ENCODE peak calls at places on chromosomes 12 and 14, in eight cellular contexts. D is adrenal gland, U is upper lobe of left lung, K is GM23338, X is cardiac muscle cell, C is psoas muscle, I is endodermal cell, G is ovary. J is an unnamed sample.

GRCh38 chr14:31541702-31542101 is 19.5 kb upstream of the NUBPL start:
- DNase-seq in I (no peak), U (no peak), K (no peak), X (no peak), C (no peak), G (no peak), D (no peak), J (no peak)

GRCh38 chr14:90017371-90017770 is 44.4 kb upstream of the KCNK13 start:
- DNase-seq in U (no peak), X (no peak), C (no peak), I (no peak), G (no peak), K (no peak), D (no peak), J (no peak)

GRCh38 chr12:52506858-52507715 is 13.1 kb downstream of the KRT5 start:
- DNase-seq in C (no peak), X (peak; percentile 93), D (no peak), K (peak; percentile 80), U (no peak), I (peak; percentile 91), G (no peak), J (no peak)

GRCh38 chr12:96198970-96199369 is 4.8 kb downstream of the ELK3 start:
- DNase-seq in U (no peak), G (no peak), X (peak; percentile 77), D (no peak), I (no peak), K (no peak), C (no peak), J (no peak)

GRCh38 chr14:56131865-56132830 is 13.9 kb downstream of the PELI2 start:
- DNase-seq in U (peak; percentile 10), C (no peak), I (no peak), D (no peak), K (peak; percentile 24), X (no peak), G (no peak), J (no peak)

GRCh38 chr12:15772405-15773018 is 16.7 kb downstream of the EPS8 start:
- DNase-seq in G (no peak), X (peak; percentile 45), D (no peak), C (no peak), I (no peak), K (peak; percentile 65), U (no peak), J (no peak)

GRCh38 chr14:68584786-68585185 is 208.1 kb downstream of the ZFP36L1 start:
- DNase-seq in X (no peak), I (no peak), G (no peak), K (no peak), U (no peak), D (no peak), C (no peak), J (no peak)

GRCh38 chr12:104748790-104749189 is 209.3 kb downstream of the SLC41A2 start:
- DNase-seq in C (no peak), K (no peak), D (no peak), G (no peak), I (peak; percentile 45), U (no peak), X (peak; percentile 44), J (peak; percentile 30)

GRCh38 chr14:57884175-57884574 is 18.3 kb upstream of the SLC35F4 start:
- DNase-seq in K (no peak), D (no peak), I (no peak), C (no peak), X (no peak), U (no peak), G (no peak), J (no peak)

GRCh38 chr12:114982760-114983159 is 298.8 kb upstream of the TBX3 start:
- DNase-seq in C (no peak), I (no peak), K (peak; percentile 36), U (no peak), D (no peak), G (no peak), X (peak; percentile 31), J (no peak)

GRCh38 chr12:93153321-93153720 is 224.2 kb upstream of the EEA1 start:
- DNase-seq in C (no peak), U (no peak), D (no peak), I (no peak), G (no peak), K (no peak), X (peak; percentile 56), J (no peak)

GRCh38 chr12:32418221-32418620 is 18.9 kb downstream of the FGD4 start:
- DNase-seq in X (no peak), I (no peak), G (no peak), C (no peak), D (no peak), U (no peak), K (no peak), J (no peak)

GRCh38 chr14:57560681-57561080 is 67.0 kb upstream of the CCDC198 start:
- DNase-seq in X (no peak), I (no peak), U (no peak), C (no peak), G (no peak), K (no peak), D (no peak), J (no peak)

GRCh38 chr14:71363961-71364360 is 456.7 kb downstream of the PCNX1 start:
- DNase-seq in K (no peak), X (peak; percentile 80), C (no peak), D (no peak), U (no peak), G (no peak), I (no peak), J (no peak)

GRCh38 chr12:106341086-106341879 is 16.3 kb upstream of the POLR3B start:
- DNase-seq in K (no peak), X (no peak), G (no peak), I (no peak), U (no peak), D (no peak), C (no peak), J (no peak)

GRCh38 chr12:49038291-49038955 is 19.8 kb upstream of the PRKAG1 start:
- DNase-seq in C (no peak), X (no peak), G (no peak), I (no peak), U (no peak), K (no peak), D (no peak), J (no peak)

GRCh38 chr14:103273847-103274615 is 60.0 kb upstream of the EIF5 start:
- DNase-seq in U (peak; percentile 81), C (peak; percentile 28), D (no peak), I (no peak), G (no peak), K (peak; percentile 39), X (no peak), J (no peak)

GRCh38 chr12:59405992-59406391 is 189.8 kb upstream of the SLC16A7 start:
- DNase-seq in U (no peak), D (no peak), K (no peak), I (no peak), C (no peak), X (no peak), G (no peak), J (no peak)

GRCh38 chr12:104454997-104455396 is 1.8 kb upstream of the CHST11 start:
- DNase-seq in U (no peak), C (no peak), X (peak; percentile 49), K (no peak), G (no peak), D (no peak), I (no peak), J (no peak)

GRCh38 chr14:52951730-52952481 is 1.1 kb upstream of the FERMT2 start:
- DNase-seq in U (no peak), C (peak; percentile 44), K (peak; percentile 83), D (peak; percentile 71), I (peak; percentile 87), X (peak; percentile 87), G (peak; percentile 23), J (peak; percentile 18)

GRCh38 chr12:119014368-119014767 is 33.0 kb downstream of the SRRM4 start:
- DNase-seq in I (no peak), C (no peak), K (no peak), G (no peak), U (no peak), D (no peak), X (no peak), J (no peak)

GRCh38 chr14:92325835-92326234 is 2.9 kb downstream of the SLC24A4 start:
- DNase-seq in C (no peak), X (no peak), U (no peak), I (peak; percentile 52), K (no peak), D (no peak), G (no peak), J (no peak)
- TF ChIP-seq CTCF in C (no peak), X (no peak), U (no peak), I (peak; percentile 48), K (peak; percentile 53), D (no peak), G (no peak), J (no peak)

GRCh38 chr14:35776823-35777222 is 32.3 kb downstream of the RALGAPA1 start:
- DNase-seq in U (no peak), X (no peak), G (no peak), C (no peak), K (no peak), D (no peak), I (no peak), J (no peak)
- H3K4me1 ChIP-seq in U (no peaks in the 10 kb centered on the region), X (no peaks in the 10 kb centered on the region), G (no peaks in the 10 kb centered on the region), C (no peaks in the 10 kb centered on the region), K (no peaks in the 10 kb centered on the region), D (no peaks in the 10 kb centered on the region), I (no peaks in the 10 kb centered on the region), J (no peaks in the 10 kb centered on the region)

DNA sequence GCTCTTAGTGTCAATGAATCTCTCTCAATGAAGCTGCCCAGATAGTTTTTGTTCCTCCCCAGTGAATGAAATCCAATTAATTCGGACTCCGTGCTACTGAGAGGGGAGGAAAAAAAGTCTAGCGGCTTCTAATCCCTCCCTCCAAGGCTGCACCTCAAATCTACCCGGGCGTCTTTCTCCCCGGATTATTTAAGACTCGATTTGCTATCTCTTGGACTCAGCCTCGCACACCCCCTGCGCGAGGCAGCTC is 134 bp downstream of the DUSP6 start:
- DNase-seq in U (no peak), G (no peak), K (no peak), C (no peak), X (no peak), D (no peak), I (no peak), J (no peak)
- TF ChIP-seq CTCF in U (no peak), G (no peak), K (no peak), C (no peak), X (no peak), D (no peak), I (no peak), J (no peak)

GRCh38 chr12:120264086-120264485 is 1.4 kb downstream of the PXN start:
- DNase-seq in C (peak; percentile 21), I (no peak), D (peak; percentile 55), K (no peak), G (no peak), U (no peak), X (no peak), J (no peak)

GRCh38 chr12:120262852-120263724 is 2.4 kb downstream of the PXN start:
- DNase-seq in C (peak; percentile 42), U (peak; percentile 41), X (peak; percentile 43), D (no peak), K (no peak), I (peak; percentile 62), G (no peak), J (no peak)

GRCh38 chr12:120260607-120261006 is 4.9 kb downstream of the PXN start:
- DNase-seq in I (no peak), C (no peak), X (no peak), D (no peak), G (no peak), U (no peak), K (no peak), J (no peak)

GRCh38 chr12:120263725-120264040 is 1.8 kb downstream of the PXN start:
- DNase-seq in G (no peak), I (no peak), C (no peak), X (no peak), D (no peak), U (no peak), K (no peak), J (no peak)

GRCh38 chr12:120261951-120262851 is 3.3 kb downstream of the PXN start:
- DNase-seq in I (peak; percentile 43), G (no peak), C (no peak), K (no peak), U (no peak), D (no peak), X (no peak), J (peak; percentile 46)
- H3K4me1 ChIP-seq in I (peaks cover 21% of the 10 kb centered on the region), G (peaks cover 19% of the 10 kb centered on the region), C (peaks cover 73% of the 10 kb centered on the region), K (peaks cover 48% of the 10 kb centered on the region), U (peaks cover 91% of the 10 kb centered on the region), D (peaks cover 74% of the 10 kb centered on the region), X (peaks cover 12% of the 10 kb centered on the region), J (peaks cover 53% of the 10 kb centered on the region)

J was measured in transverse colon.